ENCODE peak calls at places on chromosome 2, in six cellular contexts. D is heart right ventricle; K is astrocyte; L is K562; Z is adrenal gland; I is CD8-positive, alpha-beta memory T cell. V is an unnamed sample. For H3K9me3, the result is how much of the 10 kb centered on the place peaks cover.

GRCh38 chr2:106584304-106584954 is 97.3 kb downstream of the CD8B2 start:
- DNase-seq in L (no peak), I (no peak), K (no peak), Z (no peak), D (no peak), V (no peak)

GRCh38 chr2:169203952-169204351 is 134.6 kb downstream of the DHRS9 start:
- DNase-seq in D (no peak), Z (no peak), K (no peak), L (no peak), I (no peak), V (no peak)

GRCh38 chr2:74566423-74567085 is 12.0 kb downstream of the DOK1 start:
- DNase-seq in K (peak), D (no peak), L (no peak), I (no peak), Z (no peak), V (no peak)

GRCh38 chr2:103788875-103789715 is 1027.3 kb downstream of the TMEM182 start:
- DNase-seq in I (no peak), K (peak), Z (peak), D (peak), L (no peak), V (no peak)

GRCh38 chr2:122539920-122540319 is 784.5 kb downstream of the TSN start:
- DNase-seq in L (no peak), I (no peak), K (no peak), D (no peak), Z (no peak), V (no peak)

GRCh38 chr2:20521193-20521592 is 74.3 kb downstream of the RHOB start:
- DNase-seq in Z (no peak), L (no peak), D (no peak), K (no peak), I (no peak), V (no peak)

GRCh38 chr2:221463235-221463896 is 108.7 kb downstream of the EPHA4 start:
- DNase-seq in Z (no peak), L (no peak), I (no peak), K (peak), D (no peak), V (no peak)

GRCh38 chr2:29182920-29183319 is 67.7 kb downstream of the CLIP4 start:
- DNase-seq in I (no peak), K (no peak), D (no peak), Z (no peak), L (no peak), V (no peak)

GRCh38 chr2:65922794-65923193 is 490.4 kb upstream of the SPRED2 start:
- DNase-seq in Z (peak), K (no peak), L (no peak), D (no peak), I (no peak), V (no peak)

GRCh38 chr2:175698076-175698475 is 304.0 kb downstream of the LNPK start:
- DNase-seq in L (no peak), K (no peak), Z (no peak), D (no peak), I (no peak), V (no peak)

GRCh38 chr2:230319211-230319862 is 7.7 kb upstream of the SP140L start:
- DNase-seq in L (no peak), Z (peak), D (no peak), I (peak), K (no peak), V (peak)

GRCh38 chr2:143161982-143162837 is 33.0 kb downstream of the ARHGAP15 start:
- DNase-seq in K (peak), Z (peak), L (no peak), D (no peak), I (peak), V (peak)

GRCh38 chr2:202944403-202944802 is 32.3 kb downstream of the CARF start:
- DNase-seq in Z (no peak), L (no peak), I (no peak), K (peak), D (no peak), V (no peak)

GRCh38 chr2:230326453-230327417 is at the start of gene SP140L:
- DNase-seq in D (peak), L (peak), K (peak), Z (peak), I (peak), V (peak)

GRCh38 chr2:201532686-201533304 is 81.3 kb downstream of the STRADB start:
- DNase-seq in D (no peak), Z (no peak), I (no peak), L (peak), K (peak), V (no peak)

GRCh38 chr2:178225011-178225817 is 30.9 kb downstream of the OSBPL6 start:
- DNase-seq in L (no peak), D (no peak), I (no peak), K (peak), Z (no peak), V (no peak)

GRCh38 chr2:43178602-43179542 is 47.5 kb downstream of the ZFP36L2 start:
- DNase-seq in D (peak), I (no peak), L (peak), K (peak), Z (peak), V (no peak)

GRCh38 chr2:47012866-47013265 is 97.3 kb upstream of the MCFD2 start:
- DNase-seq in D (no peak), K (no peak), Z (no peak), L (no peak), I (no peak), V (no peak)

GRCh38 chr2:147688252-147688651 is 156.6 kb upstream of the ACVR2A start:
- DNase-seq in I (no peak), K (peak), L (no peak), Z (no peak), D (no peak), V (no peak)

GRCh38 chr2:152071077-152071476 is 27.8 kb downstream of the CACNB4 start:
- DNase-seq in I (no peak), Z (no peak), K (no peak), L (no peak), D (no peak), V (no peak)

GRCh38 chr2:74584088-74584645 is 29.6 kb downstream of the DOK1 start:
- DNase-seq in I (no peak), Z (no peak), K (peak), D (no peak), L (no peak), V (no peak)

GRCh38 chr2:129877289-129877741 is 102.2 kb upstream of the RAB6C start:
- DNase-seq in K (peak), I (peak), D (peak), Z (peak), L (peak), V (peak)

GRCh38 chr2:44964704-44965343 is 23.3 kb downstream of the SIX3 start:
- DNase-seq in K (no peak), L (peak), Z (no peak), D (no peak), I (no peak), V (no peak)

DNA sequence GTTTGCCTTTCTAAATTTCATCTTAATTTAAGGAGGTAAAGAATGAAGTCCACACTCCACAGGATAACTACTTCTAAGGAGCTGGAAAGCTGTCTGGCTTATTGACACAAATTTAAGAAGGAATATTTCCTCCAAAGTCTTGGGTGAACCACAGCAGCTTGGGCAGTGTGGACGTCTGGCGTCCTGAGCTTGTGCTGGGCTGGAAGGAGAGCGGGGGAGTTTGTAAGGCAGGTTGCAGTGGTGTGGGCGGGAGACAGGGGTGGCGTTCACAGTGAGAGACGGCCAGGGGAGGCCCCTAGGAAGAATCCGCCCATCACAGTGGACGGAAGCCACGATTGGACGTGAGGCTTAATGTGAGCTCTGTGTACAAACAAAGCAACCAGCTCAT is 25.7 kb downstream of the ADI1 start:
- DNase-seq in D (no peak), Z (peak), L (peak), K (peak), I (no peak), V (no peak)
- H3K4me3 ChIP-seq in D (peak), Z (peak), L (peak), K (no peak), I (no peak), V (no peak)

GRCh38 chr2:207331674-207332073 is 165.9 kb upstream of the KLF7 start:
- DNase-seq in D (no peak), L (no peak), I (no peak), Z (no peak), K (no peak), V (no peak)

GRCh38 chr2:207332473-207333212 is 166.9 kb upstream of the KLF7 start:
- DNase-seq in K (no peak), Z (no peak), L (no peak), D (no peak), I (no peak), V (no peak)

GRCh38 chr2:207333599-207334308 is 168.0 kb upstream of the KLF7 start:
- DNase-seq in L (no peak), K (peak), Z (no peak), D (no peak), I (no peak), V (no peak)

GRCh38 chr2:207334631-207335371 is 169.1 kb upstream of the KLF7 start:
- DNase-seq in L (no peak), Z (peak), D (peak), K (peak), I (no peak), V (no peak)

GRCh38 chr2:207334309-207334630 is 168.5 kb upstream of the KLF7 start:
- DNase-seq in D (no peak), I (no peak), Z (no peak), K (no peak), L (no peak), V (no peak)
- H3K27ac ChIP-seq in D (peak), I (no peak), Z (peak), K (peak), L (no peak), V (no peak)

DNA sequence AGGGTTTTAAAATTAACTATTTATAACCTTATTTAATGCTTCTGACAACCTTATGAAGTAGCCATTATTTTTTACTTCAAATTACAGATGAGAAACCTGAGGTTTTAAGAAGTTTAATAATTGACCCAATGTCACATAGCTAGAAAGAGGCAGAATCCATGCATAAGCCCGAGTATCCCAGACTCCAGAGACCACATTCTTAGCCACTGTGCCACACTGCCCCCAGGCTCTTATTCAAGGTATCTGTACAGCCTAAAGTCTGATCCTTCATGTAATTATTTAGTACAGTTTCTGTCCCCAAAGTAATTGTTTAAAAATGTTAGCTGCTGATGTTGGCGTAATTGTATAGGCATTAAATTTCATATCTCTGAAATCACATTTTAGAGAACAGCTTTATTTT is 124.7 kb upstream of the LRRTM1 start:
- DNase-seq in D (no peak), L (no peak), Z (no peak), I (no peak), K (no peak), V (no peak)
- H3K9me3 ChIP-seq in D (under half), L (under half), Z (under half), I (under half), K (under half), V (under half)

DNA sequence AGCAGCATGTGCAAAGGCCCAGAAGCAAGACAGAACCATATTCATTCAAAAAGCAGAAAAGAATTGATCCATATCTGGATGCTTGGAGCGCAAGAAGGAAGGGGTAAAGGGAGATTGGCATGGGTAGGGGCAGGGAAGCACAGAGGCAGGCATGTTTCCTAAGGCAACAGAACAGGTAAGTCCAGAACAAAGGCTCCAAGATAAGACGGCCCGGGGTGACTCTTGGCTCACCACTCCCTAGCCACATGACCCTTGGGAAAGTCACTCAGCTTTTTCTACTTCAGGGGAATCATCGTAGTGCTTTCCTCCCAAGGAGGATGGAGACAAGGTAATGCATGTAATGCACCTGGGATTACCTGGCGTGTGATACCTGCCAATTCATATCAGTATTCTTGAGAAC is 37.7 kb upstream of the ST3GAL5 start:
- DNase-seq in I (no peak), L (no peak), D (no peak), K (no peak), Z (no peak), V (no peak)
- H3K4me3 ChIP-seq in I (no peak), L (no peak), D (no peak), K (no peak), Z (no peak), V (no peak)